ENCODE peak calls at places on chromosomes 16 and 17, in five cellular contexts. I is thoracic aorta, G is heart right ventricle, A is non-pigmented ciliary epithelial cell, V is mesothelial cell of epicardium. B is an unnamed sample.

GRCh38 chr16:1309888-1310831 is 724 bp downstream of the UBE2I start:
- DNase-seq in V (no peak), G (peak; percentile 55), I (no peak), A (no peak), B (no peak)

GRCh38 chr17:73643012-73643845 is 1.0 kb downstream of the SDK2 start:
- DNase-seq in V (peak; percentile 68), I (no peak), G (peak; percentile 34), A (no peak), B (no peak)

GRCh38 chr17:77872199-77872598 is 86.3 kb upstream of the TNRC6C start:
- DNase-seq in V (no peak), I (no peak), G (no peak), A (no peak), B (no peak)

GRCh38 chr16:50354082-50354481 is 14.7 kb downstream of the BRD7 start:
- DNase-seq in G (no peak), I (no peak), A (no peak), V (no peak), B (no peak)

GRCh38 chr16:70402916-70403659 is 35.8 kb downstream of the ST3GAL2 start:
- DNase-seq in G (no peak), A (no peak), I (no peak), V (no peak), B (no peak)

GRCh38 chr16:25210758-25211157 is 6.0 kb upstream of the AQP8 start:
- DNase-seq in G (no peak), A (peak; percentile 75), V (no peak), I (no peak), B (peak; percentile 14)

GRCh38 chr16:4613636-4614570 is 785 bp downstream of the UBALD1 start:
- DNase-seq in G (peak; percentile 43), A (no peak), V (peak; percentile 61), I (no peak), B (no peak)

GRCh38 chr16:58127033-58127556 is 2.1 kb downstream of the CFAP20 start:
- DNase-seq in V (no peak), I (no peak), G (no peak), A (no peak), B (no peak)

GRCh38 chr17:78111727-78112507 is 16.6 kb downstream of the TMC6 start:
- DNase-seq in I (no peak), A (no peak), V (no peak), G (no peak), B (no peak)

GRCh38 chr17:13921841-13922776 is 147.2 kb upstream of the COX10 start:
- DNase-seq in A (no peak), I (no peak), G (no peak), V (no peak), B (no peak)

GRCh38 chr17:42210046-42210445 is 15.8 kb upstream of the GHDC start:
- DNase-seq in A (no peak), V (no peak), I (no peak), G (no peak), B (no peak)

GRCh38 chr17:57609125-57609877 is 135.8 kb downstream of the CCDC182 start:
- DNase-seq in V (no peak), G (no peak), A (no peak), I (no peak), B (no peak)

GRCh38 chr16:63655846-63656245 is 1466.0 kb downstream of the CDH11 start:
- DNase-seq in G (no peak), I (no peak), V (no peak), A (no peak), B (no peak)

GRCh38 chr16:47567321-47567720 is 106.2 kb downstream of the PHKB start:
- DNase-seq in A (no peak), V (no peak), G (no peak), I (no peak), B (no peak)

GRCh38 chr17:41013606-41014005 is 4.7 kb upstream of the KRTAP3-1 start:
- DNase-seq in V (no peak), G (no peak), A (no peak), I (no peak), B (no peak)

GRCh38 chr17:7404737-7405412 is 978 bp upstream of the TMEM256 start:
- DNase-seq in I (no peak), V (no peak), A (no peak), G (peak; percentile 73), B (no peak)

GRCh38 chr17:31068291-31068690 is 26.5 kb upstream of the NF1 start:
- DNase-seq in A (no peak), V (no peak), G (peak; percentile 18), I (no peak), B (no peak)

B was measured in glomerular endothelial cell.